ENCODE peak calls at places on chromosome 19, in seven cellular contexts. J is mucosa of gallbladder; W is M059J; N is NCI-H2107; F is fibroblast of gingiva; D is left colon; M is activated CD8-positive, alpha-beta memory T cell treated with anti-CD3 and anti-CD28 coated beads, Interleukin-2, amount 50 U/mL, for 4 hours. Q is an unnamed sample.

GRCh38 chr19:32647361-32647760 is 27.6 kb downstream of the ANKRD27 start:
- DNase-seq in N (no peak), M (no peak), F (no peak), W (no peak), D (no peak), J (no peak), Q (no peak)

GRCh38 chr19:3670258-3670795 is 29.9 kb downstream of the PIP5K1C start:
- DNase-seq in M (no peak), W (peak), F (peak), J (peak), D (peak), N (no peak), Q (peak)

GRCh38 chr19:17830567-17831418 is 9.5 kb upstream of the INSL3 start:
- DNase-seq in M (no peak), F (peak), D (peak), W (peak), J (peak), N (no peak), Q (peak)

GRCh38 chr19:14433454-14434156 is 499 bp downstream of the PKN1 start:
- DNase-seq in D (peak), J (peak), W (no peak), F (no peak), N (peak), M (peak), Q (peak)

GRCh38 chr19:53037101-53038097 is 7.1 kb upstream of the ERVV-2 start:
- DNase-seq in N (no peak), W (no peak), F (peak), M (peak), J (peak), D (no peak), Q (no peak)

GRCh38 chr19:47619763-47620162 is 10.8 kb downstream of the BICRA start:
- DNase-seq in F (no peak), J (no peak), W (peak), D (no peak), M (no peak), N (no peak), Q (no peak)

GRCh38 chr19:8662263-8662662 is 31.8 kb downstream of the NFILZ start:
- DNase-seq in M (no peak), J (no peak), F (no peak), N (no peak), D (no peak), W (no peak), Q (no peak)

GRCh38 chr19:18760440-18761383 is 30.4 kb downstream of the COMP start:
- DNase-seq in N (no peak), M (no peak), J (no peak), D (no peak), F (no peak), W (no peak), Q (no peak)

GRCh38 chr19:12721656-12722565 is 1.8 kb downstream of the TNPO2 start:
- DNase-seq in D (peak), F (peak), J (peak), W (peak), N (no peak), M (peak), Q (peak)

GRCh38 chr19:21328402-21328801 is 808 bp downstream of the ZNF708 start:
- DNase-seq in W (peak), F (no peak), M (no peak), N (no peak), J (no peak), D (no peak), Q (no peak)

GRCh38 chr19:42360787-42361544 is 29.1 kb downstream of the CNFN start:
- DNase-seq in D (no peak), N (no peak), W (no peak), J (no peak), F (no peak), M (no peak), Q (no peak)

GRCh38 chr19:42362342-42362741 is 27.8 kb downstream of the CNFN start:
- DNase-seq in M (no peak), F (no peak), D (no peak), J (no peak), N (no peak), W (no peak), Q (no peak)

GRCh38 chr19:13156968-13157882 is 7.0 kb downstream of the IER2 start:
- DNase-seq in F (no peak), D (no peak), N (no peak), M (no peak), J (no peak), W (peak), Q (peak)

GRCh38 chr19:8370176-8371010 is 6.4 kb downstream of the ANGPTL4 start:
- DNase-seq in F (peak), W (no peak), J (no peak), N (no peak), D (no peak), M (no peak), Q (no peak)

GRCh38 chr19:55358943-55359908 is 3.8 kb downstream of the GARIN5B start:
- DNase-seq in W (no peak), N (no peak), F (no peak), J (no peak), D (no peak), M (no peak), Q (no peak)

GRCh38 chr19:4232614-4233281 is 3.4 kb downstream of the EBI3 start:
- DNase-seq in M (no peak), W (no peak), J (no peak), F (no peak), N (no peak), D (no peak), Q (no peak)

GRCh38 chr19:6023936-6024335 is 46.0 kb upstream of the RANBP3 start:
- DNase-seq in N (no peak), J (no peak), D (no peak), M (no peak), W (no peak), F (no peak), Q (no peak)

GRCh38 chr19:12945479-12946091 is at the start of gene RAD23A:
- DNase-seq in J (peak), M (peak), F (peak), D (peak), N (peak), W (peak), Q (peak)

GRCh38 chr19:54137913-54138776 is 583 bp downstream of the CNOT3 start:
- DNase-seq in D (no peak), J (no peak), M (peak), N (no peak), F (no peak), W (no peak), Q (peak)

GRCh38 chr19:30512748-30513389 is 140.7 kb downstream of the ZNF536 start:
- DNase-seq in D (no peak), W (no peak), M (no peak), F (no peak), J (no peak), N (no peak), Q (no peak)

GRCh38 chr19:48751835-48752510 is 468 bp downstream of the FUT1 start:
- DNase-seq in D (no peak), N (no peak), W (no peak), F (no peak), J (no peak), M (no peak), Q (no peak)

GRCh38 chr19:30711296-30711695 is 339.1 kb downstream of the ZNF536 start:
- DNase-seq in M (no peak), W (no peak), D (no peak), F (no peak), J (no peak), N (peak), Q (no peak)

GRCh38 chr19:45955905-45956608 is 17.6 kb downstream of the NOVA2 start:
- DNase-seq in D (no peak), F (no peak), N (no peak), M (no peak), W (peak), J (peak), Q (no peak)

GRCh38 chr19:10878253-10878652 is 6.9 kb downstream of the CARM1 start:
- DNase-seq in N (no peak), F (no peak), D (no peak), J (no peak), W (no peak), M (no peak), Q (no peak)